ENCODE peak calls at places on chromosome 21, in seven cellular contexts. H is Ammon's horn, T is GM04504, A is NCI-H446, R is activated gamma-delta T cell, I is activated T-cell treated with anti-CD3 and anti-CD28 coated beads for 1 hour, D is PC-9. B is an unnamed sample.

GRCh38 chr21:34509151-34509550 is 2.9 kb downstream of the KCNE1 start:
- DNase-seq in T (no peak), H (no peak), I (no peak), D (no peak), A (no peak), R (no peak), B (no peak)

GRCh38 chr21:16492892-16493291 is 763.1 kb downstream of the USP25 start:
- DNase-seq in I (no peak), D (no peak), A (no peak), H (no peak), T (no peak), R (no peak), B (no peak)

GRCh38 chr21:36065497-36066036 is 4.3 kb upstream of the CBR1 start:
- DNase-seq in D (no peak), H (no peak), A (no peak), I (no peak), R (no peak), T (peak), B (peak)

GRCh38 chr21:17340081-17340480 is 172.8 kb upstream of the CXADR start:
- DNase-seq in R (no peak), D (no peak), I (no peak), T (no peak), A (no peak), H (no peak), B (no peak)

GRCh38 chr21:26007911-26008579 is 162.5 kb downstream of the APP start:
- DNase-seq in A (peak), D (no peak), I (no peak), H (peak), R (no peak), T (peak), B (no peak)

GRCh38 chr21:46049890-46050650 is 47.8 kb upstream of the COL6A2 start:
- DNase-seq in A (no peak), H (no peak), R (no peak), D (no peak), I (no peak), T (no peak), B (no peak)

GRCh38 chr21:34915364-34915834 is 133.7 kb downstream of the RUNX1 start:
- DNase-seq in I (no peak), T (no peak), A (no peak), D (no peak), H (no peak), R (no peak), B (no peak)

GRCh38 chr21:34113842-34114241 is 40.5 kb downstream of the MRPS6 start:
- DNase-seq in T (no peak), R (no peak), D (no peak), H (no peak), I (no peak), A (no peak), B (no peak)

GRCh38 chr21:41142051-41142795 is 25.7 kb upstream of the BACE2 start:
- DNase-seq in I (no peak), R (no peak), H (peak), T (peak), D (peak), A (peak), B (peak)

GRCh38 chr21:41846536-41846935 is 32.6 kb downstream of the PRDM15 start:
- DNase-seq in R (no peak), H (no peak), T (no peak), D (no peak), I (no peak), A (no peak), B (no peak)

GRCh38 chr21:36704281-36704957 is 5.5 kb downstream of the SIM2 start:
- DNase-seq in H (no peak), D (no peak), R (no peak), I (no peak), T (no peak), A (no peak), B (no peak)

GRCh38 chr21:41742073-41742875 is 24.6 kb downstream of the RIPK4 start:
- DNase-seq in A (no peak), I (no peak), R (no peak), H (no peak), D (no peak), T (no peak), B (no peak)

GRCh38 chr21:35641271-35642016 is 418.9 kb downstream of the SETD4 start:
- DNase-seq in H (no peak), T (peak), R (no peak), I (no peak), D (no peak), A (no peak), B (no peak)

GRCh38 chr21:37712204-37712934 is 203.9 kb downstream of the KCNJ6 start:
- DNase-seq in A (peak), T (peak), R (no peak), I (peak), H (peak), D (peak), B (peak)

GRCh38 chr21:45322960-45323461 is 35.3 kb upstream of the POFUT2 start:
- DNase-seq in T (peak), H (no peak), A (no peak), D (no peak), R (no peak), I (no peak), B (peak)

GRCh38 chr21:33229099-33229775 is 501 bp upstream of the IFNAR2 start:
- DNase-seq in D (no peak), T (no peak), A (no peak), R (no peak), H (no peak), I (no peak), B (no peak)